ENCODE peak calls at places on chromosomes 2 and 18, in ten cellular contexts. One of them, this sample, is unnamed.

GRCh38 chr2:17583646-17584045 is 43.1 kb downstream of the VSNL1 start:
- DNase-seq in right cardiac atrium: no peak
- DNase-seq in GM03348: no peak
- DNase-seq in activated CD4-positive, alpha-beta T cell treated with anti-CD3 and anti-CD28 coated beads, Interleukin-2, amount 50 U/mL, for 24 hours: no peak
- DNase-seq in GM12865: no peak
- DNase-seq in non-pigmented ciliary epithelial cell: no peak
- DNase-seq in mucosa of descending colon: no peak
- DNase-seq in AG10803: no peak
- DNase-seq in endothelial cell: no peak
- DNase-seq in iris pigment epithelial cell: no peak
- DNase-seq in this sample: no peak

GRCh38 chr2:188450740-188451480 is 159.2 kb downstream of the GULP1 start:
- DNase-seq in AG10803: peak; percentile 56
- DNase-seq in right cardiac atrium: no peak
- DNase-seq in endothelial cell: no peak
- DNase-seq in iris pigment epithelial cell: peak; percentile 27
- DNase-seq in GM12865: no peak
- DNase-seq in non-pigmented ciliary epithelial cell: peak; percentile 13
- DNase-seq in GM03348: peak; percentile 21
- DNase-seq in mucosa of descending colon: no peak
- DNase-seq in activated CD4-positive, alpha-beta T cell treated with anti-CD3 and anti-CD28 coated beads, Interleukin-2, amount 50 U/mL, for 24 hours: no peak
- DNase-seq in this sample: no peak

GRCh38 chr2:27582695-27583389 is at the start of gene ZNF512:
- DNase-seq in right cardiac atrium: peak; percentile 96
- DNase-seq in mucosa of descending colon: peak; percentile 94
- DNase-seq in GM03348: peak; percentile 96
- DNase-seq in iris pigment epithelial cell: peak; percentile 94
- DNase-seq in GM12865: peak; percentile 96
- DNase-seq in endothelial cell: peak; percentile 76
- DNase-seq in non-pigmented ciliary epithelial cell: peak; percentile 67
- DNase-seq in activated CD4-positive, alpha-beta T cell treated with anti-CD3 and anti-CD28 coated beads, Interleukin-2, amount 50 U/mL, for 24 hours: peak; percentile 73
- DNase-seq in AG10803: peak; percentile 92
- DNase-seq in this sample: peak; percentile 84

GRCh38 chr2:150625300-150625699 is 137.8 kb upstream of the RND3 start:
- DNase-seq in right cardiac atrium: no peak
- DNase-seq in endothelial cell: no peak
- DNase-seq in AG10803: no peak
- DNase-seq in GM12865: no peak
- DNase-seq in mucosa of descending colon: no peak
- DNase-seq in activated CD4-positive, alpha-beta T cell treated with anti-CD3 and anti-CD28 coated beads, Interleukin-2, amount 50 U/mL, for 24 hours: no peak
- DNase-seq in GM03348: no peak
- DNase-seq in iris pigment epithelial cell: no peak
- DNase-seq in non-pigmented ciliary epithelial cell: no peak
- DNase-seq in this sample: no peak

GRCh38 chr18:80154293-80154692 is 45.2 kb downstream of the ADNP2 start:
- DNase-seq in iris pigment epithelial cell: peak; percentile 32
- DNase-seq in non-pigmented ciliary epithelial cell: no peak
- DNase-seq in activated CD4-positive, alpha-beta T cell treated with anti-CD3 and anti-CD28 coated beads, Interleukin-2, amount 50 U/mL, for 24 hours: no peak
- DNase-seq in GM12865: peak; percentile 81
- DNase-seq in right cardiac atrium: no peak
- DNase-seq in endothelial cell: peak; percentile 28
- DNase-seq in AG10803: no peak
- DNase-seq in GM03348: peak; percentile 34
- DNase-seq in mucosa of descending colon: no peak
- DNase-seq in this sample: no peak

GRCh38 chr2:30400151-30400954 is 46.7 kb upstream of the LCLAT1 start:
- DNase-seq in GM12865: no peak
- DNase-seq in iris pigment epithelial cell: no peak
- DNase-seq in non-pigmented ciliary epithelial cell: no peak
- DNase-seq in activated CD4-positive, alpha-beta T cell treated with anti-CD3 and anti-CD28 coated beads, Interleukin-2, amount 50 U/mL, for 24 hours: no peak
- DNase-seq in endothelial cell: no peak
- DNase-seq in mucosa of descending colon: no peak
- DNase-seq in AG10803: peak; percentile 79
- DNase-seq in right cardiac atrium: no peak
- DNase-seq in GM03348: peak; percentile 37
- DNase-seq in this sample: no peak

GRCh38 chr2:3638456-3638810 is 19.6 kb upstream of the ALLC start:
- DNase-seq in mucosa of descending colon: no peak
- DNase-seq in right cardiac atrium: peak; percentile 20
- DNase-seq in iris pigment epithelial cell: no peak
- DNase-seq in GM12865: no peak
- DNase-seq in activated CD4-positive, alpha-beta T cell treated with anti-CD3 and anti-CD28 coated beads, Interleukin-2, amount 50 U/mL, for 24 hours: no peak
- DNase-seq in GM03348: no peak
- DNase-seq in AG10803: no peak
- DNase-seq in endothelial cell: no peak
- DNase-seq in non-pigmented ciliary epithelial cell: no peak
- DNase-seq in this sample: no peak

GRCh38 chr2:1900736-1901135 is 156.4 kb upstream of the PXDN start:
- DNase-seq in GM12865: no peak
- DNase-seq in activated CD4-positive, alpha-beta T cell treated with anti-CD3 and anti-CD28 coated beads, Interleukin-2, amount 50 U/mL, for 24 hours: no peak
- DNase-seq in AG10803: no peak
- DNase-seq in iris pigment epithelial cell: no peak
- DNase-seq in non-pigmented ciliary epithelial cell: no peak
- DNase-seq in endothelial cell: peak; percentile 46
- DNase-seq in right cardiac atrium: no peak
- DNase-seq in mucosa of descending colon: no peak
- DNase-seq in GM03348: no peak
- DNase-seq in this sample: no peak

GRCh38 chr18:56298935-56299334 is 339.5 kb downstream of the TXNL1 start:
- DNase-seq in endothelial cell: no peak
- DNase-seq in mucosa of descending colon: no peak
- DNase-seq in AG10803: peak; percentile 27
- DNase-seq in GM03348: peak; percentile 12
- DNase-seq in iris pigment epithelial cell: peak; percentile 39
- DNase-seq in right cardiac atrium: no peak
- DNase-seq in activated CD4-positive, alpha-beta T cell treated with anti-CD3 and anti-CD28 coated beads, Interleukin-2, amount 50 U/mL, for 24 hours: no peak
- DNase-seq in GM12865: no peak
- DNase-seq in non-pigmented ciliary epithelial cell: no peak
- DNase-seq in this sample: no peak

GRCh38 chr2:108632332-108632712 is 87.0 kb upstream of the RANBP2 start:
- DNase-seq in GM12865: no peak
- DNase-seq in endothelial cell: no peak
- DNase-seq in AG10803: no peak
- DNase-seq in mucosa of descending colon: no peak
- DNase-seq in iris pigment epithelial cell: no peak
- DNase-seq in right cardiac atrium: no peak
- DNase-seq in GM03348: no peak
- DNase-seq in non-pigmented ciliary epithelial cell: no peak
- DNase-seq in activated CD4-positive, alpha-beta T cell treated with anti-CD3 and anti-CD28 coated beads, Interleukin-2, amount 50 U/mL, for 24 hours: no peak
- DNase-seq in this sample: no peak

GRCh38 chr2:55045685-55046221 is 4.5 kb downstream of the RTN4 start:
- DNase-seq in right cardiac atrium: no peak
- DNase-seq in GM03348: no peak
- DNase-seq in mucosa of descending colon: no peak
- DNase-seq in AG10803: no peak
- DNase-seq in endothelial cell: no peak
- DNase-seq in non-pigmented ciliary epithelial cell: no peak
- DNase-seq in GM12865: no peak
- DNase-seq in activated CD4-positive, alpha-beta T cell treated with anti-CD3 and anti-CD28 coated beads, Interleukin-2, amount 50 U/mL, for 24 hours: no peak
- DNase-seq in iris pigment epithelial cell: no peak
- DNase-seq in this sample: no peak